ENCODE peak calls at places on chromosome 18, in eight cellular contexts. J is thoracic aorta; S is activated CD4-positive, alpha-beta T cell treated with anti-CD3 and anti-CD28 coated beads for 1 hour; W is stimulated activated CD4-positive, alpha-beta T cell treated with anti-CD3 and anti-CD28 coated beads, Interleukin-12 subunit alpha, Interleukin-12 subunit beta, amount 100 ng/mL, for 4 hours; P is activated T-cell treated with anti-CD3 and anti-CD28 coated beads, Interleukin-2, amount 50 U/mL, for 72 hours; G is anterior cingulate cortex; E is RCC 7860; K is effector memory CD8-positive, alpha-beta T cell. X is an unnamed sample.

GRCh38 chr18:29241199-29241598 is 1064.3 kb upstream of the CDH2 start:
- DNase-seq in J (no peak), S (no peak), W (no peak), P (no peak), G (no peak), E (no peak), K (no peak), X (no peak)

GRCh38 chr18:77140439-77141109 is 8.0 kb upstream of the MBP start:
- DNase-seq in J (no peak), S (peak), W (peak), P (peak), G (no peak), E (no peak), K (no peak), X (no peak)

GRCh38 chr18:51621103-51621969 is 423.9 kb upstream of the MEX3C start:
- DNase-seq in J (no peak), S (no peak), W (no peak), P (peak), G (peak), E (no peak), K (no peak), X (no peak)

GRCh38 chr18:36179562-36180334 is 7.5 kb upstream of the MOCOS start:
- DNase-seq in J (no peak), S (no peak), W (no peak), P (no peak), G (peak), E (no peak), K (no peak), X (no peak)

GRCh38 chr18:23825978-23826405 is 136.7 kb downstream of the LAMA3 start:
- DNase-seq in J (peak), S (no peak), W (no peak), P (no peak), G (peak), E (peak), K (no peak), X (no peak)

GRCh38 chr18:63578357-63578958 is 8.7 kb upstream of the SERPINB13 start:
- DNase-seq in J (no peak), S (no peak), W (no peak), P (peak), G (no peak), E (peak), K (no peak), X (no peak)

GRCh38 chr18:6487968-6488367 is 73.3 kb upstream of the L3MBTL4 start:
- DNase-seq in J (no peak), S (no peak), W (no peak), P (no peak), G (no peak), E (no peak), K (no peak), X (no peak)

GRCh38 chr18:75297731-75298130 is 87.1 kb downstream of the TSHZ1 start:
- DNase-seq in J (no peak), S (no peak), W (no peak), P (no peak), G (no peak), E (no peak), K (no peak), X (no peak)

GRCh38 chr18:28716321-28716720 is 539.4 kb upstream of the CDH2 start:
- DNase-seq in J (no peak), S (no peak), W (no peak), P (no peak), G (no peak), E (no peak), K (no peak), X (no peak)

GRCh38 chr18:77173274-77174030 is 40.9 kb upstream of the MBP start:
- DNase-seq in J (no peak), S (no peak), W (no peak), P (no peak), G (no peak), E (no peak), K (no peak), X (no peak)